ENCODE peak calls at places on chromosome 18, in nine cellular contexts. One of them, this sample, is unnamed.

GRCh38 chr18:9782073-9782857 is 74.2 kb downstream of the RAB31 start:
- DNase-seq in progenitor cell of endocrine pancreas: no peak
- DNase-seq in coronary artery: no peak
- DNase-seq in brain microvascular endothelial cell: peak; percentile 77
- DNase-seq in cardiac muscle cell: no peak
- DNase-seq in omental fat pad: no peak
- DNase-seq in mesothelial cell of epicardium: no peak
- DNase-seq in nephron progenitor cell: no peak
- DNase-seq in GM23338: no peak
- DNase-seq in this sample: peak; percentile 69

GRCh38 chr18:35525795-35526475 is 28.2 kb upstream of the INO80C start:
- DNase-seq in omental fat pad: no peak
- DNase-seq in nephron progenitor cell: no peak
- DNase-seq in coronary artery: no peak
- DNase-seq in GM23338: peak; percentile 21
- DNase-seq in mesothelial cell of epicardium: no peak
- DNase-seq in brain microvascular endothelial cell: no peak
- DNase-seq in cardiac muscle cell: peak; percentile 34
- DNase-seq in progenitor cell of endocrine pancreas: no peak
- DNase-seq in this sample: peak; percentile 18

GRCh38 chr18:50096766-50097435 is 98.0 kb downstream of the MYO5B start:
- DNase-seq in coronary artery: peak; percentile 9
- DNase-seq in GM23338: no peak
- DNase-seq in omental fat pad: no peak
- DNase-seq in nephron progenitor cell: no peak
- DNase-seq in cardiac muscle cell: no peak
- DNase-seq in progenitor cell of endocrine pancreas: no peak
- DNase-seq in mesothelial cell of epicardium: no peak
- DNase-seq in brain microvascular endothelial cell: no peak
- DNase-seq in this sample: no peak

GRCh38 chr18:50466634-50467033 is 91.8 kb downstream of the SKA1 start:
- DNase-seq in GM23338: no peak
- DNase-seq in progenitor cell of endocrine pancreas: no peak
- DNase-seq in mesothelial cell of epicardium: no peak
- DNase-seq in omental fat pad: no peak
- DNase-seq in brain microvascular endothelial cell: peak; percentile 2
- DNase-seq in coronary artery: no peak
- DNase-seq in cardiac muscle cell: no peak
- DNase-seq in nephron progenitor cell: no peak
- DNase-seq in this sample: no peak

GRCh38 chr18:62537946-62538345 is 15.1 kb downstream of the ZCCHC2 start:
- DNase-seq in mesothelial cell of epicardium: no peak
- DNase-seq in omental fat pad: no peak
- DNase-seq in brain microvascular endothelial cell: no peak
- DNase-seq in nephron progenitor cell: no peak
- DNase-seq in GM23338: no peak
- DNase-seq in coronary artery: no peak
- DNase-seq in progenitor cell of endocrine pancreas: no peak
- DNase-seq in cardiac muscle cell: no peak
- DNase-seq in this sample: no peak

GRCh38 chr18:54774423-54774822 is 53.9 kb upstream of the RAB27B start:
- DNase-seq in progenitor cell of endocrine pancreas: no peak
- DNase-seq in nephron progenitor cell: no peak
- DNase-seq in GM23338: no peak
- DNase-seq in brain microvascular endothelial cell: no peak
- DNase-seq in mesothelial cell of epicardium: no peak
- DNase-seq in omental fat pad: no peak
- DNase-seq in cardiac muscle cell: no peak
- DNase-seq in coronary artery: no peak
- DNase-seq in this sample: no peak

GRCh38 chr18:23884712-23885375 is 129.7 kb upstream of the TTC39C start:
- DNase-seq in GM23338: peak; percentile 45
- DNase-seq in mesothelial cell of epicardium: no peak
- DNase-seq in progenitor cell of endocrine pancreas: no peak
- DNase-seq in brain microvascular endothelial cell: no peak
- DNase-seq in nephron progenitor cell: peak; percentile 15
- DNase-seq in cardiac muscle cell: no peak
- DNase-seq in omental fat pad: no peak
- DNase-seq in coronary artery: no peak
- DNase-seq in this sample: no peak

GRCh38 chr18:43159091-43159490 is 43.6 kb upstream of the RIT2 start:
- DNase-seq in cardiac muscle cell: no peak
- DNase-seq in mesothelial cell of epicardium: no peak
- DNase-seq in progenitor cell of endocrine pancreas: no peak
- DNase-seq in coronary artery: no peak
- DNase-seq in nephron progenitor cell: no peak
- DNase-seq in GM23338: no peak
- DNase-seq in brain microvascular endothelial cell: peak; percentile 18
- DNase-seq in omental fat pad: no peak
- DNase-seq in this sample: no peak

GRCh38 chr18:681985-682384 is 24.5 kb downstream of the TYMS start:
- DNase-seq in cardiac muscle cell: no peak
- DNase-seq in progenitor cell of endocrine pancreas: no peak
- DNase-seq in coronary artery: no peak
- DNase-seq in mesothelial cell of epicardium: no peak
- DNase-seq in omental fat pad: no peak
- DNase-seq in brain microvascular endothelial cell: no peak
- DNase-seq in nephron progenitor cell: no peak
- DNase-seq in GM23338: no peak
- DNase-seq in this sample: peak; percentile 28

GRCh38 chr18:8659609-8660242 is 45.6 kb upstream of the MTCL1 start:
- DNase-seq in GM23338: no peak
- DNase-seq in progenitor cell of endocrine pancreas: no peak
- DNase-seq in brain microvascular endothelial cell: no peak
- DNase-seq in omental fat pad: no peak
- DNase-seq in mesothelial cell of epicardium: no peak
- DNase-seq in coronary artery: no peak
- DNase-seq in nephron progenitor cell: no peak
- DNase-seq in cardiac muscle cell: no peak
- DNase-seq in this sample: no peak

GRCh38 chr18:7789853-7790552 is 222.9 kb downstream of the PTPRM start:
- DNase-seq in nephron progenitor cell: peak; percentile 20
- DNase-seq in mesothelial cell of epicardium: no peak
- DNase-seq in brain microvascular endothelial cell: no peak
- DNase-seq in cardiac muscle cell: peak; percentile 74
- DNase-seq in coronary artery: no peak
- DNase-seq in progenitor cell of endocrine pancreas: no peak
- DNase-seq in omental fat pad: no peak
- DNase-seq in GM23338: peak; percentile 92
- DNase-seq in this sample: no peak

GRCh38 chr18:70292628-70293027 is 3.8 kb downstream of the SOCS6 start:
- DNase-seq in brain microvascular endothelial cell: no peak
- DNase-seq in omental fat pad: no peak
- DNase-seq in progenitor cell of endocrine pancreas: no peak
- DNase-seq in cardiac muscle cell: no peak
- DNase-seq in nephron progenitor cell: no peak
- DNase-seq in coronary artery: no peak
- DNase-seq in GM23338: no peak
- DNase-seq in mesothelial cell of epicardium: no peak
- DNase-seq in this sample: no peak

GRCh38 chr18:45839415-45840395 is 14.2 kb downstream of the SIGLEC15 start:
- DNase-seq in progenitor cell of endocrine pancreas: no peak
- DNase-seq in nephron progenitor cell: no peak
- DNase-seq in omental fat pad: no peak
- DNase-seq in brain microvascular endothelial cell: peak; percentile 71
- DNase-seq in mesothelial cell of epicardium: no peak
- DNase-seq in cardiac muscle cell: peak; percentile 66
- DNase-seq in GM23338: peak; percentile 76
- DNase-seq in coronary artery: peak; percentile 71
- DNase-seq in this sample: no peak

GRCh38 chr18:73487956-73488355 is 620.2 kb upstream of the NETO1 start:
- DNase-seq in progenitor cell of endocrine pancreas: no peak
- DNase-seq in cardiac muscle cell: no peak
- DNase-seq in omental fat pad: no peak
- DNase-seq in GM23338: no peak
- DNase-seq in mesothelial cell of epicardium: no peak
- DNase-seq in coronary artery: no peak
- DNase-seq in nephron progenitor cell: no peak
- DNase-seq in brain microvascular endothelial cell: no peak
- DNase-seq in this sample: no peak

GRCh38 chr18:45493830-45494229 is 121.4 kb upstream of the SLC14A2 start:
- DNase-seq in mesothelial cell of epicardium: no peak
- DNase-seq in coronary artery: no peak
- DNase-seq in cardiac muscle cell: no peak
- DNase-seq in nephron progenitor cell: no peak
- DNase-seq in progenitor cell of endocrine pancreas: no peak
- DNase-seq in brain microvascular endothelial cell: no peak
- DNase-seq in omental fat pad: no peak
- DNase-seq in GM23338: no peak
- DNase-seq in this sample: no peak

GRCh38 chr18:46397174-46397573 is 259.8 kb downstream of the LOXHD1 start:
- DNase-seq in nephron progenitor cell: no peak
- DNase-seq in cardiac muscle cell: no peak
- DNase-seq in mesothelial cell of epicardium: no peak
- DNase-seq in progenitor cell of endocrine pancreas: no peak
- DNase-seq in coronary artery: no peak
- DNase-seq in omental fat pad: no peak
- DNase-seq in brain microvascular endothelial cell: no peak
- DNase-seq in GM23338: no peak
- DNase-seq in this sample: no peak

GRCh38 chr18:77733292-77733903 is 483.8 kb downstream of the GALR1 start:
- DNase-seq in progenitor cell of endocrine pancreas: no peak
- DNase-seq in cardiac muscle cell: no peak
- DNase-seq in mesothelial cell of epicardium: no peak
- DNase-seq in GM23338: peak; percentile 49
- DNase-seq in nephron progenitor cell: no peak
- DNase-seq in brain microvascular endothelial cell: no peak
- DNase-seq in omental fat pad: no peak
- DNase-seq in coronary artery: no peak
- DNase-seq in this sample: no peak
- TF ChIP-seq CTCF in progenitor cell of endocrine pancreas: no peak
- TF ChIP-seq CTCF in cardiac muscle cell: no peak
- TF ChIP-seq CTCF in mesothelial cell of epicardium: no peak
- TF ChIP-seq CTCF in GM23338: peak; percentile 27
- TF ChIP-seq CTCF in nephron progenitor cell: no peak
- TF ChIP-seq CTCF in brain microvascular endothelial cell: no peak
- TF ChIP-seq CTCF in omental fat pad: no peak
- TF ChIP-seq CTCF in coronary artery: no peak
- TF ChIP-seq CTCF in this sample: no peak

GRCh38 chr18:5891361-5892215 is 3.7 kb downstream of the TMEM200C start:
- DNase-seq in nephron progenitor cell: no peak
- DNase-seq in omental fat pad: no peak
- DNase-seq in GM23338: peak; percentile 52
- DNase-seq in progenitor cell of endocrine pancreas: no peak
- DNase-seq in mesothelial cell of epicardium: no peak
- DNase-seq in brain microvascular endothelial cell: no peak
- DNase-seq in coronary artery: no peak
- DNase-seq in cardiac muscle cell: no peak
- DNase-seq in this sample: no peak

GRCh38 chr18:5894215-5894612 is 1.1 kb downstream of the TMEM200C start:
- DNase-seq in nephron progenitor cell: no peak
- DNase-seq in progenitor cell of endocrine pancreas: no peak
- DNase-seq in omental fat pad: no peak
- DNase-seq in coronary artery: no peak
- DNase-seq in cardiac muscle cell: no peak
- DNase-seq in GM23338: no peak
- DNase-seq in brain microvascular endothelial cell: no peak
- DNase-seq in mesothelial cell of epicardium: no peak
- DNase-seq in this sample: no peak

GRCh38 chr18:5892772-5893431 is 2.4 kb downstream of the TMEM200C start:
- DNase-seq in coronary artery: no peak
- DNase-seq in GM23338: no peak
- DNase-seq in mesothelial cell of epicardium: no peak
- DNase-seq in nephron progenitor cell: no peak
- DNase-seq in progenitor cell of endocrine pancreas: no peak
- DNase-seq in brain microvascular endothelial cell: no peak
- DNase-seq in omental fat pad: no peak
- DNase-seq in cardiac muscle cell: no peak
- DNase-seq in this sample: no peak

GRCh38 chr18:5890606-5891360 is 4.5 kb downstream of the TMEM200C start:
- DNase-seq in cardiac muscle cell: peak; percentile 75
- DNase-seq in progenitor cell of endocrine pancreas: peak; percentile 68
- DNase-seq in nephron progenitor cell: peak; percentile 77
- DNase-seq in mesothelial cell of epicardium: peak; percentile 49
- DNase-seq in GM23338: peak; percentile 83
- DNase-seq in brain microvascular endothelial cell: no peak
- DNase-seq in omental fat pad: no peak
- DNase-seq in coronary artery: no peak
- DNase-seq in this sample: peak; percentile 56

DNA sequence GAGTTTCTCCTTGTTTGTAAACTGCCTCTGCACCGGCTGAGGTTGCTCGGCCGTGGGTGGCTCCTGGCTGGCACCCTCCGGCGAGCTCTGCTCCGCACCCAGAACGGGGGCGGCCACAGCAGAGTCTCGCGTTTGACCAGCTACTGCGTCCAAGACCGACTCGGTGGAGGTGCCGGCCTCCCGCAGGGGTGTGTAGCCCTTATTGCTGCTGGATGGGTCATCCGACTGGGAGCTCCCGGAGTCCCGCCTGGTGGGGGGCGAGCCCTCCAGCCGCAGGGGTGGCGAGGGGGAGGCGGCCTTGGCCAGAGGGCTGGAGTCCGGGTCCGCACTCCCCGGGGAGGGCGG is 5.1 kb downstream of the TMEM200C start:
- DNase-seq in coronary artery: no peak
- DNase-seq in omental fat pad: no peak
- DNase-seq in brain microvascular endothelial cell: no peak
- DNase-seq in mesothelial cell of epicardium: no peak
- DNase-seq in GM23338: peak; percentile 48
- DNase-seq in cardiac muscle cell: no peak
- DNase-seq in nephron progenitor cell: no peak
- DNase-seq in progenitor cell of endocrine pancreas: no peak
- DNase-seq in this sample: peak; percentile 53
- TF ChIP-seq CTCF in coronary artery: no peak
- TF ChIP-seq CTCF in omental fat pad: no peak
- TF ChIP-seq CTCF in brain microvascular endothelial cell: no peak
- TF ChIP-seq CTCF in mesothelial cell of epicardium: no peak
- TF ChIP-seq CTCF in GM23338: no peak
- TF ChIP-seq CTCF in cardiac muscle cell: no peak
- TF ChIP-seq CTCF in nephron progenitor cell: no peak
- TF ChIP-seq CTCF in progenitor cell of endocrine pancreas: no peak
- TF ChIP-seq CTCF in this sample: no peak

GRCh38 chr18:48229445-48230052 is 179.6 kb downstream of the ZBTB7C start:
- DNase-seq in GM23338: peak; percentile 44
- DNase-seq in progenitor cell of endocrine pancreas: no peak
- DNase-seq in omental fat pad: no peak
- DNase-seq in coronary artery: no peak
- DNase-seq in cardiac muscle cell: no peak
- DNase-seq in mesothelial cell of epicardium: no peak
- DNase-seq in brain microvascular endothelial cell: no peak
- DNase-seq in nephron progenitor cell: peak; percentile 20
- DNase-seq in this sample: peak; percentile 50
- TF ChIP-seq CTCF in GM23338: no peak
- TF ChIP-seq CTCF in progenitor cell of endocrine pancreas: no peak
- TF ChIP-seq CTCF in omental fat pad: no peak
- TF ChIP-seq CTCF in coronary artery: no peak
- TF ChIP-seq CTCF in cardiac muscle cell: no peak
- TF ChIP-seq CTCF in mesothelial cell of epicardium: no peak
- TF ChIP-seq CTCF in brain microvascular endothelial cell: peak; percentile 20
- TF ChIP-seq CTCF in nephron progenitor cell: no peak
- TF ChIP-seq CTCF in this sample: peak; percentile 12

DNA sequence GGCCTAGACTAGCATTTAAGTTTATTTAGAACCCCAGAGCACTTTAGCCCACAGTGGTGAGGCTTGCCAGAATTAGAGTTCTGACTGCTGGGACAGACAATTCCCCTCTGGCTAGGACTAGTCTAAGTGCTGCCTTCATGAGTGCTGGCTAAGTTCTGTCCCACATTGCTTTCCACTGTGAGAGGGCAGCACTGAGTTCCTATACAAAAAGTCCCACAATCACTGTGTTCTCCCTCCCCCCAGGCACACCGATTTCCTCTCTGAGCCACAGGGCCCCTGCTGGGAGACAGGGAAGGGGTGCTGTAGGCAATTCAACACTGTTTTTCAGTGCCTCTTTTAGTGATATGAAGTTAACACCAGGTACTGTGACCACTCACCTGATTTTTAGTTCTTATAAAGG is 310.9 kb downstream of the DLGAP1 start:
- DNase-seq in nephron progenitor cell: no peak
- DNase-seq in progenitor cell of endocrine pancreas: no peak
- DNase-seq in cardiac muscle cell: no peak
- DNase-seq in omental fat pad: no peak
- DNase-seq in mesothelial cell of epicardium: no peak
- DNase-seq in brain microvascular endothelial cell: no peak
- DNase-seq in coronary artery: no peak
- DNase-seq in GM23338: peak; percentile 61
- DNase-seq in this sample: no peak
- TF ChIP-seq CTCF in nephron progenitor cell: no peak
- TF ChIP-seq CTCF in progenitor cell of endocrine pancreas: no peak
- TF ChIP-seq CTCF in cardiac muscle cell: no peak
- TF ChIP-seq CTCF in omental fat pad: no peak
- TF ChIP-seq CTCF in mesothelial cell of epicardium: no peak
- TF ChIP-seq CTCF in brain microvascular endothelial cell: no peak
- TF ChIP-seq CTCF in coronary artery: no peak
- TF ChIP-seq CTCF in GM23338: peak; percentile 37
- TF ChIP-seq CTCF in this sample: no peak